ENCODE peak calls at places on chromosome 15, in ten cellular contexts. One of them, this sample, is unnamed. For H3K9me3, the result is how much of the 10 kb centered on the place peaks cover.

GRCh38 chr15:81279621-81280051 is 44.3 kb downstream of the STARD5 start:
- DNase-seq in A549: no peak
- DNase-seq in lung: no peak
- DNase-seq in left lung: no peak
- DNase-seq in CD4-positive, CD25-positive, alpha-beta regulatory T cell: no peak
- DNase-seq in upper lobe of left lung: no peak
- DNase-seq in mucosa of descending colon: no peak
- DNase-seq in testis: no peak
- DNase-seq in effector memory CD4-positive, alpha-beta T cell: no peak
- DNase-seq in colonic mucosa: no peak
- DNase-seq in this sample: peak

GRCh38 chr15:63502843-63503738 is 1.3 kb upstream of the USP3 start:
- DNase-seq in effector memory CD4-positive, alpha-beta T cell: peak
- DNase-seq in colonic mucosa: peak
- DNase-seq in upper lobe of left lung: peak
- DNase-seq in left lung: peak
- DNase-seq in testis: peak
- DNase-seq in CD4-positive, CD25-positive, alpha-beta regulatory T cell: peak
- DNase-seq in A549: peak
- DNase-seq in mucosa of descending colon: peak
- DNase-seq in lung: peak
- DNase-seq in this sample: peak

GRCh38 chr15:55224892-55225291 is 28.2 kb upstream of the RSL24D1 start:
- DNase-seq in lung: no peak
- DNase-seq in A549: no peak
- DNase-seq in left lung: no peak
- DNase-seq in effector memory CD4-positive, alpha-beta T cell: no peak
- DNase-seq in colonic mucosa: no peak
- DNase-seq in upper lobe of left lung: peak
- DNase-seq in CD4-positive, CD25-positive, alpha-beta regulatory T cell: no peak
- DNase-seq in mucosa of descending colon: no peak
- DNase-seq in testis: no peak
- DNase-seq in this sample: no peak

GRCh38 chr15:56732135-56732880 is 1.0 kb downstream of the ZNF280D start:
- DNase-seq in lung: no peak
- DNase-seq in effector memory CD4-positive, alpha-beta T cell: no peak
- DNase-seq in CD4-positive, CD25-positive, alpha-beta regulatory T cell: no peak
- DNase-seq in A549: peak
- DNase-seq in colonic mucosa: peak
- DNase-seq in upper lobe of left lung: no peak
- DNase-seq in testis: peak
- DNase-seq in mucosa of descending colon: no peak
- DNase-seq in left lung: no peak
- DNase-seq in this sample: no peak

GRCh38 chr15:63994073-63994600 is 52.1 kb downstream of the DAPK2 start:
- DNase-seq in effector memory CD4-positive, alpha-beta T cell: no peak
- DNase-seq in testis: no peak
- DNase-seq in left lung: no peak
- DNase-seq in colonic mucosa: no peak
- DNase-seq in mucosa of descending colon: no peak
- DNase-seq in CD4-positive, CD25-positive, alpha-beta regulatory T cell: no peak
- DNase-seq in lung: no peak
- DNase-seq in A549: no peak
- DNase-seq in upper lobe of left lung: no peak
- DNase-seq in this sample: no peak

GRCh38 chr15:58484794-58485600 is 53.2 kb downstream of the LIPC start:
- DNase-seq in A549: no peak
- DNase-seq in CD4-positive, CD25-positive, alpha-beta regulatory T cell: no peak
- DNase-seq in upper lobe of left lung: peak
- DNase-seq in testis: no peak
- DNase-seq in colonic mucosa: no peak
- DNase-seq in left lung: no peak
- DNase-seq in lung: no peak
- DNase-seq in effector memory CD4-positive, alpha-beta T cell: no peak
- DNase-seq in mucosa of descending colon: no peak
- DNase-seq in this sample: no peak

GRCh38 chr15:69958494-69959134 is 139.1 kb downstream of the TLE3 start:
- DNase-seq in lung: no peak
- DNase-seq in effector memory CD4-positive, alpha-beta T cell: no peak
- DNase-seq in CD4-positive, CD25-positive, alpha-beta regulatory T cell: no peak
- DNase-seq in colonic mucosa: no peak
- DNase-seq in testis: no peak
- DNase-seq in mucosa of descending colon: no peak
- DNase-seq in upper lobe of left lung: no peak
- DNase-seq in A549: no peak
- DNase-seq in left lung: no peak
- DNase-seq in this sample: peak

GRCh38 chr15:56248276-56248675 is 4.6 kb upstream of the RFX7 start:
- DNase-seq in lung: no peak
- DNase-seq in mucosa of descending colon: no peak
- DNase-seq in effector memory CD4-positive, alpha-beta T cell: no peak
- DNase-seq in left lung: no peak
- DNase-seq in testis: no peak
- DNase-seq in A549: no peak
- DNase-seq in colonic mucosa: no peak
- DNase-seq in upper lobe of left lung: no peak
- DNase-seq in CD4-positive, CD25-positive, alpha-beta regulatory T cell: no peak
- DNase-seq in this sample: no peak

GRCh38 chr15:88571153-88572029 is 24.9 kb upstream of the DET1 start:
- DNase-seq in effector memory CD4-positive, alpha-beta T cell: no peak
- DNase-seq in mucosa of descending colon: no peak
- DNase-seq in left lung: no peak
- DNase-seq in lung: no peak
- DNase-seq in testis: no peak
- DNase-seq in upper lobe of left lung: no peak
- DNase-seq in A549: no peak
- DNase-seq in CD4-positive, CD25-positive, alpha-beta regulatory T cell: no peak
- DNase-seq in colonic mucosa: no peak
- DNase-seq in this sample: no peak

GRCh38 chr15:35925634-35926380 is 379.8 kb upstream of the DPH6 start:
- DNase-seq in lung: no peak
- DNase-seq in effector memory CD4-positive, alpha-beta T cell: no peak
- DNase-seq in CD4-positive, CD25-positive, alpha-beta regulatory T cell: no peak
- DNase-seq in mucosa of descending colon: no peak
- DNase-seq in colonic mucosa: no peak
- DNase-seq in upper lobe of left lung: no peak
- DNase-seq in left lung: no peak
- DNase-seq in A549: peak
- DNase-seq in testis: no peak
- DNase-seq in this sample: no peak

GRCh38 chr15:56923174-56923579 is 4.7 kb downstream of the TCF12 start:
- DNase-seq in upper lobe of left lung: no peak
- DNase-seq in effector memory CD4-positive, alpha-beta T cell: no peak
- DNase-seq in left lung: no peak
- DNase-seq in colonic mucosa: no peak
- DNase-seq in testis: no peak
- DNase-seq in lung: no peak
- DNase-seq in mucosa of descending colon: no peak
- DNase-seq in A549: no peak
- DNase-seq in CD4-positive, CD25-positive, alpha-beta regulatory T cell: no peak
- DNase-seq in this sample: no peak

GRCh38 chr15:98970799-98971198 is 36.8 kb downstream of the PGPEP1L start:
- DNase-seq in A549: no peak
- DNase-seq in effector memory CD4-positive, alpha-beta T cell: no peak
- DNase-seq in testis: no peak
- DNase-seq in lung: no peak
- DNase-seq in mucosa of descending colon: no peak
- DNase-seq in CD4-positive, CD25-positive, alpha-beta regulatory T cell: no peak
- DNase-seq in colonic mucosa: no peak
- DNase-seq in upper lobe of left lung: no peak
- DNase-seq in left lung: no peak
- DNase-seq in this sample: no peak

GRCh38 chr15:47035756-47036155 is 681.5 kb upstream of the SEMA6D start:
- DNase-seq in mucosa of descending colon: no peak
- DNase-seq in testis: no peak
- DNase-seq in lung: no peak
- DNase-seq in effector memory CD4-positive, alpha-beta T cell: no peak
- DNase-seq in left lung: no peak
- DNase-seq in colonic mucosa: no peak
- DNase-seq in A549: no peak
- DNase-seq in CD4-positive, CD25-positive, alpha-beta regulatory T cell: no peak
- DNase-seq in upper lobe of left lung: no peak
- DNase-seq in this sample: no peak

GRCh38 chr15:47037003-47037402 is 680.3 kb upstream of the SEMA6D start:
- DNase-seq in left lung: no peak
- DNase-seq in lung: no peak
- DNase-seq in CD4-positive, CD25-positive, alpha-beta regulatory T cell: no peak
- DNase-seq in effector memory CD4-positive, alpha-beta T cell: no peak
- DNase-seq in colonic mucosa: no peak
- DNase-seq in mucosa of descending colon: no peak
- DNase-seq in A549: no peak
- DNase-seq in upper lobe of left lung: no peak
- DNase-seq in testis: no peak
- DNase-seq in this sample: no peak
- H3K9me3 ChIP-seq in left lung: under half
- H3K9me3 ChIP-seq in lung: under half
- H3K9me3 ChIP-seq in CD4-positive, CD25-positive, alpha-beta regulatory T cell: under half
- H3K9me3 ChIP-seq in effector memory CD4-positive, alpha-beta T cell: under half
- H3K9me3 ChIP-seq in colonic mucosa: under half
- H3K9me3 ChIP-seq in mucosa of descending colon: under half
- H3K9me3 ChIP-seq in A549: under half
- H3K9me3 ChIP-seq in upper lobe of left lung: under half
- H3K9me3 ChIP-seq in testis: under half
- H3K9me3 ChIP-seq in this sample: under half

DNA sequence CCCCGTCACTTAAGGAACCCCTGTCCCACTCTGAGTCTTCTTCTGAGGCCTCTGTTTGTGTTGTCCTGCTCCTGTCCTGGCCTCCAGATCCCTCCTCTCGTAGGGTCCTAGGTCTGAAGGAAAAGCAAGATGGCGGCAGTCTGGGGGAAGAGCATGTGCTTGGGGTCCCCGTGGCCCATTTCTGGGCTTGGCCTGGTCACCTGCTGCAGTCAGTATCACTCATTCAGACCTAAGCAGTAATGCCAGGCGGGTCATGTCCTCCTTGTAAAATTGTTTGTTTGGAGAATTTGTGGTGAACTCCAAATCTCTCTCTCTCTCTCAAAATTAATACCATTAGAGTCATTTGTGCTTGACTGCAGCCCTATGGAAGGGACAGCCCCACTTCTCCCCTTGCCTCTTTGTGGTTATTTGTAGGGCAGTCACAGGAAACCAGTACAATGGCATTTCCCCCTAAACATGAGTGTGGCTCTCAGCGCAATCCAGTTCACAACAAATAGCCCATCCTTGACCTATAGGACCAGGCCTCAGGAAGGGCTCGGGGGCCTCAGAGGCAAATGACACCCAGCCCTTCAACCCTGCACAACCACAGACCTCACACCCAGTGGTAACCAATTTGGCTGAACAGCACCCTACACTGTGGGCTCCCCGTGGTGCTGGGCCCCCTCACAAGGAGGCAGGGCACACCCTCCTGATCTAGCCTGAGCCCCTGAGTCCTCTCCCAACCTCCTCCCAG is 173.5 kb downstream of the OR4M2 start:
- DNase-seq in upper lobe of left lung: no peak
- DNase-seq in left lung: no peak
- DNase-seq in testis: no peak
- DNase-seq in A549: no peak
- DNase-seq in effector memory CD4-positive, alpha-beta T cell: no peak
- DNase-seq in colonic mucosa: no peak
- DNase-seq in mucosa of descending colon: no peak
- DNase-seq in CD4-positive, CD25-positive, alpha-beta regulatory T cell: no peak
- DNase-seq in lung: no peak
- DNase-seq in this sample: no peak
- H3K9me3 ChIP-seq in upper lobe of left lung: under half
- H3K9me3 ChIP-seq in left lung: under half
- H3K9me3 ChIP-seq in testis: under half
- H3K9me3 ChIP-seq in A549: under half
- H3K9me3 ChIP-seq in effector memory CD4-positive, alpha-beta T cell: under half
- H3K9me3 ChIP-seq in colonic mucosa: under half
- H3K9me3 ChIP-seq in mucosa of descending colon: half or more
- H3K9me3 ChIP-seq in CD4-positive, CD25-positive, alpha-beta regulatory T cell: under half
- H3K9me3 ChIP-seq in lung: under half
- H3K9me3 ChIP-seq in this sample: half or more

DNA sequence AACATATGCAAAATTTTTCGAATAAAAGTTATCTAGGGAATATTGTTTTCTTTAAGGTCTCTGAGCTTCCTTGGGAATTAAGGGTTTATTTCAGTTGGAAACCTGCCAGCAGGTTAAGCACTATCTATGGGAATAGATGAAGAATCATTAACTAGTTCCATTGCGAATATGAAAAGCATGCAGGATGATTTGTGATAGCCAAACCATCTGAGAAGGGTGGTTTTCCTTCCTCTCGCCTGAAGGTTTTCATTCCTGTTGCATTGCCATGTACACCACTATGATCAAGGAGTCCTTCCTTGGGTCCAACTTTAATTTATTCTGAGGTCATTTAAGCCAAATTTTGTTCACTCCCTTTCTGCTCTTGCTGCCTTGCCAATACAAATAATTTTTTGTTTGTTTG is 184.9 kb downstream of the NR2F2 start:
- DNase-seq in mucosa of descending colon: no peak
- DNase-seq in left lung: no peak
- DNase-seq in lung: no peak
- DNase-seq in testis: no peak
- DNase-seq in effector memory CD4-positive, alpha-beta T cell: no peak
- DNase-seq in upper lobe of left lung: no peak
- DNase-seq in CD4-positive, CD25-positive, alpha-beta regulatory T cell: no peak
- DNase-seq in colonic mucosa: no peak
- DNase-seq in A549: no peak
- DNase-seq in this sample: no peak
- H3K9me3 ChIP-seq in mucosa of descending colon: under half
- H3K9me3 ChIP-seq in left lung: under half
- H3K9me3 ChIP-seq in lung: under half
- H3K9me3 ChIP-seq in testis: under half
- H3K9me3 ChIP-seq in effector memory CD4-positive, alpha-beta T cell: under half
- H3K9me3 ChIP-seq in upper lobe of left lung: under half
- H3K9me3 ChIP-seq in CD4-positive, CD25-positive, alpha-beta regulatory T cell: under half
- H3K9me3 ChIP-seq in colonic mucosa: under half
- H3K9me3 ChIP-seq in A549: under half
- H3K9me3 ChIP-seq in this sample: under half

GRCh38 chr15:25182098-25182478 is 227.3 kb downstream of the SNRPN start:
- DNase-seq in upper lobe of left lung: peak
- DNase-seq in effector memory CD4-positive, alpha-beta T cell: no peak
- DNase-seq in CD4-positive, CD25-positive, alpha-beta regulatory T cell: no peak
- DNase-seq in testis: no peak
- DNase-seq in colonic mucosa: no peak
- DNase-seq in lung: no peak
- DNase-seq in left lung: peak
- DNase-seq in mucosa of descending colon: no peak
- DNase-seq in A549: no peak
- DNase-seq in this sample: no peak

GRCh38 chr15:25179673-25180511 is 225.1 kb downstream of the SNRPN start:
- DNase-seq in testis: peak
- DNase-seq in left lung: peak
- DNase-seq in CD4-positive, CD25-positive, alpha-beta regulatory T cell: no peak
- DNase-seq in colonic mucosa: no peak
- DNase-seq in upper lobe of left lung: peak
- DNase-seq in lung: no peak
- DNase-seq in effector memory CD4-positive, alpha-beta T cell: no peak
- DNase-seq in A549: no peak
- DNase-seq in mucosa of descending colon: peak
- DNase-seq in this sample: peak

GRCh38 chr15:25180606-25181289 is 226.0 kb downstream of the SNRPN start:
- DNase-seq in CD4-positive, CD25-positive, alpha-beta regulatory T cell: no peak
- DNase-seq in A549: no peak
- DNase-seq in upper lobe of left lung: peak
- DNase-seq in colonic mucosa: no peak
- DNase-seq in mucosa of descending colon: peak
- DNase-seq in left lung: peak
- DNase-seq in testis: peak
- DNase-seq in effector memory CD4-positive, alpha-beta T cell: no peak
- DNase-seq in lung: no peak
- DNase-seq in this sample: no peak

GRCh38 chr15:25182736-25183445 is 228.1 kb downstream of the SNRPN start:
- DNase-seq in left lung: peak
- DNase-seq in mucosa of descending colon: peak
- DNase-seq in effector memory CD4-positive, alpha-beta T cell: no peak
- DNase-seq in colonic mucosa: no peak
- DNase-seq in A549: no peak
- DNase-seq in CD4-positive, CD25-positive, alpha-beta regulatory T cell: no peak
- DNase-seq in testis: no peak
- DNase-seq in upper lobe of left lung: peak
- DNase-seq in lung: no peak
- DNase-seq in this sample: peak

GRCh38 chr15:25181290-25182097 is 226.7 kb downstream of the SNRPN start:
- DNase-seq in CD4-positive, CD25-positive, alpha-beta regulatory T cell: no peak
- DNase-seq in colonic mucosa: peak
- DNase-seq in left lung: peak
- DNase-seq in lung: no peak
- DNase-seq in testis: peak
- DNase-seq in effector memory CD4-positive, alpha-beta T cell: no peak
- DNase-seq in mucosa of descending colon: peak
- DNase-seq in upper lobe of left lung: peak
- DNase-seq in A549: no peak
- DNase-seq in this sample: peak
- H3K9me3 ChIP-seq in CD4-positive, CD25-positive, alpha-beta regulatory T cell: half or more
- H3K9me3 ChIP-seq in colonic mucosa: under half
- H3K9me3 ChIP-seq in left lung: under half
- H3K9me3 ChIP-seq in lung: half or more
- H3K9me3 ChIP-seq in testis: under half
- H3K9me3 ChIP-seq in effector memory CD4-positive, alpha-beta T cell: under half
- H3K9me3 ChIP-seq in mucosa of descending colon: half or more
- H3K9me3 ChIP-seq in upper lobe of left lung: under half
- H3K9me3 ChIP-seq in A549: under half
- H3K9me3 ChIP-seq in this sample: half or more

This sample was measured in H9.